ENCODE peak calls at places on chromosomes 4 and X, in eight cellular contexts. Y, C, F, E, B, H, S and G are unnamed samples. For H3K4me1, the result is how much of the 10 kb centered on the place peaks cover.

GRCh38 chr4:165027762-165028402 is 3.9 kb upstream of the TRIM60 start:
- DNase-seq in Y (peak), C (no peak), F (no peak), E (no peak), B (no peak), H (no peak), S (no peak), G (no peak)

GRCh38 chr4:84697615-84698201 is 114.8 kb downstream of the CDS1 start:
- DNase-seq in Y (no peak), C (no peak), F (no peak), E (no peak), B (no peak), H (no peak), S (no peak), G (no peak)

GRCh38 chr4:71262161-71262560 is 76.7 kb upstream of the SLC4A4 start:
- DNase-seq in Y (no peak), C (peak), F (no peak), E (no peak), B (no peak), H (no peak), S (no peak), G (no peak)

GRCh38 chrX:105190252-105190853 is 30.1 kb downstream of the TEX13A start:
- DNase-seq in Y (peak), C (peak), F (no peak), E (no peak), B (peak), H (no peak), S (no peak), G (no peak)

GRCh38 chrX:45710081-45710801 is 509.6 kb upstream of the DIPK2B start:
- DNase-seq in Y (no peak), C (peak), F (no peak), E (no peak), B (no peak), H (no peak), S (no peak), G (no peak)

GRCh38 chrX:107871136-107871535 is 45.5 kb downstream of the MID2 start:
- DNase-seq in Y (no peak), C (no peak), F (no peak), E (no peak), B (peak), H (no peak), S (no peak), G (no peak)

GRCh38 chr4:138627096-138627495 is 384.9 kb upstream of the SLC7A11 start:
- DNase-seq in Y (no peak), C (peak), F (no peak), E (no peak), B (no peak), H (no peak), S (no peak), G (no peak)

GRCh38 chr4:139898293-139898692 is 232.7 kb downstream of the MGST2 start:
- DNase-seq in Y (peak), C (no peak), F (no peak), E (no peak), B (no peak), H (no peak), S (no peak), G (no peak)

GRCh38 chr4:122681568-122681967 is 50.9 kb upstream of the BBS12 start:
- DNase-seq in Y (no peak), C (no peak), F (no peak), E (no peak), B (no peak), H (no peak), S (no peak), G (no peak)

GRCh38 chr4:4320951-4321714 is 31.1 kb downstream of the ZBTB49 start:
- DNase-seq in Y (no peak), C (no peak), F (no peak), E (no peak), B (no peak), H (no peak), S (no peak), G (no peak)

GRCh38 chr4:131603705-131604104 is 1545.4 kb upstream of the PCDH10 start:
- DNase-seq in Y (no peak), C (no peak), F (no peak), E (no peak), B (no peak), H (no peak), S (no peak), G (no peak)

GRCh38 chr4:148060264-148061138 is 328.6 kb downstream of the ARHGAP10 start:
- DNase-seq in Y (no peak), C (no peak), F (no peak), E (no peak), B (no peak), H (no peak), S (no peak), G (no peak)
- H3K4me1 ChIP-seq in Y (under half), C (under half), F (under half), E (half or more), B (under half), H (under half), S (under half), G (under half)

GRCh38 chrX:38968817-38969216 is 167.6 kb downstream of the MID1IP1 start:
- DNase-seq in Y (no peak), C (no peak), F (no peak), E (no peak), B (no peak), H (no peak), S (no peak), G (no peak)
- H3K27ac ChIP-seq in Y (no peak), C (no peak), F (no peak), E (no peak), B (no peak), H (no peak), S (no peak), G (no peak)

GRCh38 chr4:92262371-92262770 is 41.4 kb upstream of the GRID2 start:
- DNase-seq in Y (no peak), C (no peak), F (no peak), E (no peak), B (no peak), H (no peak), S (no peak), G (no peak)

GRCh38 chr4:92261256-92261655 is 42.5 kb upstream of the GRID2 start:
- DNase-seq in Y (no peak), C (no peak), F (no peak), E (no peak), B (no peak), H (no peak), S (no peak), G (no peak)

GRCh38 chr4:92263575-92263974 is 40.2 kb upstream of the GRID2 start:
- DNase-seq in Y (no peak), C (no peak), F (no peak), E (no peak), B (no peak), H (no peak), S (no peak), G (no peak)

GRCh38 chr4:92264163-92264562 is 39.6 kb upstream of the GRID2 start:
- DNase-seq in Y (no peak), C (no peak), F (no peak), E (no peak), B (no peak), H (no peak), S (no peak), G (no peak)

GRCh38 chr4:92263010-92263409 is 40.8 kb upstream of the GRID2 start:
- DNase-seq in Y (no peak), C (no peak), F (no peak), E (no peak), B (no peak), H (no peak), S (no peak), G (no peak)
- TF ChIP-seq CTCF in Y (no peak), C (no peak), F (no peak), E (no peak), B (no peak), H (no peak), S (no peak), G (no peak)

DNA sequence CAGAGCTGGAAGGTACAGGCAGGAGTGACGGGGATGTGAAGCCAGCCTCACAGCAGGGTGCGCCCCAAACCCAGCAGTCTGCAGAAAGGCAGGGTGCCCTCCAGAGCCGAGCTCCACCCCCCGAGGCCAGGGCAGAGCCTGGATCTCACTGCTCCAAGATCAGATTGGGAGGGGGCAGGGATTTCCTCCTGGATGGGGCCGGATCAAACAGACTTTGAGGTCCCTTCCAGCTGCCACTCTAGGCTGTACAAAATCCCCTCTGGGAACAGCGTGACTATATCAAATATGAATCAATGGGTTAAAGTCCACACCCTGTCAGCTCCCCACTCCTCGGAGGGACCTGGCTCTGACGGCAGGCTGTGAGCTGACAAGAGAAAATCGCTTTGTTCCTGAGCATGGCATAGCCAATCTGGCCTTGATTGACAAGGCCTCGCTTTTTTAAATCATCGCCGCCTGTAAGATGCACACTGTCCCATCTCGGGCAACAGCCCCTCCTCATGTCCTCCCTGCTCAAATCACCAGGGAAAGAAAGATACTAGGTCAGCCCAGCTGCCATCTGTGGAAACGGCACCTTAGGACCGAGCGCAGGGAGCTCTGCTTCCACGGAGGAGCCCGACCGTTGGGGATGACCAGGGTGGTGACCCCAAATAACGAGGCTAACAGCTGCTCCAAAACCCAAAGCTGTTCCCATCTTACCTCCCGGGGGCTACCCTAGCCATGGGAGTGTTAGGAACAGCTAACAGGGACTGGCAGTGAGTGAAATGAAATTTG is 39.9 kb downstream of the PSAPL1 start:
- DNase-seq in Y (no peak), C (no peak), F (no peak), E (peak), B (no peak), H (no peak), S (no peak), G (peak)
- H3K4me1 ChIP-seq in Y (under half), C (under half), F (under half), E (under half), B (under half), H (under half), S (under half), G (under half)

GRCh38 chr4:155602351-155603140 is 64.1 kb upstream of the GUCY1A1 start:
- DNase-seq in Y (no peak), C (no peak), F (no peak), E (no peak), B (no peak), H (no peak), S (no peak), G (no peak)

GRCh38 chr4:155609455-155610059 is 57.1 kb upstream of the GUCY1A1 start:
- DNase-seq in Y (no peak), C (no peak), F (no peak), E (no peak), B (no peak), H (no peak), S (no peak), G (no peak)

GRCh38 chr4:155608231-155608885 is 58.3 kb upstream of the GUCY1A1 start:
- DNase-seq in Y (peak), C (no peak), F (no peak), E (no peak), B (no peak), H (no peak), S (peak), G (no peak)

GRCh38 chr4:155603360-155603891 is 63.2 kb upstream of the GUCY1A1 start:
- DNase-seq in Y (peak), C (peak), F (no peak), E (no peak), B (no peak), H (no peak), S (no peak), G (no peak)

DNA sequence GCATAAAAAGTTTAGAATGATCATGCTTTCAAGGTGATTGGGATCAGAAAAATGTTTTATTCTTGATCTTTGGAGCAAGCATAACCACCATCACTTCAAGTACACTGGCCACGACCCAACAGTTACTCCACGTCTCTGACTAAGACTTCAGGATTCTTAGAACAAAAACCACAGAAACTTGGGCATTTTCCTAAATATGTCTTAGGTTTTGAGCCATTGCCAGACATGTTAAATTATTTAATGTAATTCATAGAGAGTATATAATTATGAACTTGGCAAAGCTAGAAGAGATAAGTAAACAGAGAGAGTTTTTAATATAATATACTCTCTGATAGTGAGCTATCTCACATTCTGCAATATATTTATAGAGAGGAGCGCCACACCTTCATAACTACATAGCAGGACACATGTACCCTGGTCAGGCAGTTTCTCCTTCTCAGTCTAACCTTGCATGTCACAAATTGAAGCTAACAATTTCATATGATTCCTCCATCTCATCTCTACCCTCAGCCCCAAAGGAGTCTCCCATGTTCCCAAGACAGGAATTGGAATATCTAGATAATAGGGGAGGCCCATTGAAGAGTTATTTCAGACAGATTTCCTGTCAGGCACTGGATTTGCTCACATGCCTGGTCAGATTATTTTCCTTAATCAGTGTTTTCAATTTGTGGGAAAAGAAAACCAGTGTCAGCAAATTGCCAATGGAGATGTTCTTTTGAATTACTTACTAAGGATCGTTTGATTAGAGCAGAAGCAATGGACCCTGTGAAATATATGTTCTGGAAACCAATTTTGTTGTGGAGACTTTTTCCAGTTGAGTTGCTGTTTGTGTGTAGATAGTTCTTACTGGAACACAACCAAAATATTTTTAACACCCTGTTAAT is 61.7 kb upstream of the GUCY1A1 start:
- DNase-seq in Y (no peak), C (peak), F (no peak), E (no peak), B (no peak), H (no peak), S (no peak), G (peak)
- H3K27ac ChIP-seq in Y (no peak), C (no peak), F (no peak), E (no peak), B (no peak), H (no peak), S (peak), G (no peak)

DNA sequence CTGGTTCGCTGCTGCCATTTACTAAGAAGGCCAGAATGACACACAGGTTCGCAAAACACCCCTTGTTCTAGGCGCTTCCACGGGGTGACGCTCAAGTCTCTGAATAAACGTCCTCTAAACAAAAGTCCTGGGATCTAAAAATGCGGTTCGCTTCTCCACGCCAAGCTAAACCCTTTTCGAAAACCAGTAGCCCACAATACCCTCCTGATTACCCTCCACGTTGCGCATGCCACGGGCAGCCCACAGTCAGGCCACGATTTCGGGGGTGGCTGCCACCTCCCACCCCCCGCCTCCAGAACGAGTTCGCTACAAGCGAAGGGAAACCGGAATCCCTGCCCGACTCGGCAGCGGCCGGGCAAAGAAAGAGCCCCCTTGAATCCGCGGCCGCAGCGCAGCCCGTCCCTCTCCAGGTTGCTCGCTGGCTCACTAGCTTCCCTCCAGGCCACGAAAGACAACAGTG is 423 bp downstream of the RPL39 start:
- DNase-seq in Y (peak), C (peak), F (no peak), E (no peak), B (no peak), H (no peak), S (peak), G (peak)
- TF ChIP-seq CTCF in Y (peak), C (peak), F (no peak), E (no peak), B (no peak), H (no peak), S (no peak), G (peak)

GRCh38 chr4:124879195-124879594 is 166.7 kb upstream of the ANKRD50 start:
- DNase-seq in Y (no peak), C (no peak), F (no peak), E (no peak), B (no peak), H (no peak), S (no peak), G (no peak)

GRCh38 chr4:124887738-124888137 is 175.2 kb upstream of the ANKRD50 start:
- DNase-seq in Y (no peak), C (no peak), F (no peak), E (no peak), B (no peak), H (no peak), S (no peak), G (no peak)

GRCh38 chr4:124884316-124884715 is 171.8 kb upstream of the ANKRD50 start:
- DNase-seq in Y (no peak), C (no peak), F (no peak), E (no peak), B (no peak), H (no peak), S (no peak), G (no peak)

GRCh38 chr4:124883642-124884041 is 171.1 kb upstream of the ANKRD50 start:
- DNase-seq in Y (no peak), C (peak), F (no peak), E (no peak), B (no peak), H (no peak), S (no peak), G (no peak)
- H3K4me1 ChIP-seq in Y (under half), C (under half), F (under half), E (under half), B (under half), H (under half), S (under half), G (under half)

DNA sequence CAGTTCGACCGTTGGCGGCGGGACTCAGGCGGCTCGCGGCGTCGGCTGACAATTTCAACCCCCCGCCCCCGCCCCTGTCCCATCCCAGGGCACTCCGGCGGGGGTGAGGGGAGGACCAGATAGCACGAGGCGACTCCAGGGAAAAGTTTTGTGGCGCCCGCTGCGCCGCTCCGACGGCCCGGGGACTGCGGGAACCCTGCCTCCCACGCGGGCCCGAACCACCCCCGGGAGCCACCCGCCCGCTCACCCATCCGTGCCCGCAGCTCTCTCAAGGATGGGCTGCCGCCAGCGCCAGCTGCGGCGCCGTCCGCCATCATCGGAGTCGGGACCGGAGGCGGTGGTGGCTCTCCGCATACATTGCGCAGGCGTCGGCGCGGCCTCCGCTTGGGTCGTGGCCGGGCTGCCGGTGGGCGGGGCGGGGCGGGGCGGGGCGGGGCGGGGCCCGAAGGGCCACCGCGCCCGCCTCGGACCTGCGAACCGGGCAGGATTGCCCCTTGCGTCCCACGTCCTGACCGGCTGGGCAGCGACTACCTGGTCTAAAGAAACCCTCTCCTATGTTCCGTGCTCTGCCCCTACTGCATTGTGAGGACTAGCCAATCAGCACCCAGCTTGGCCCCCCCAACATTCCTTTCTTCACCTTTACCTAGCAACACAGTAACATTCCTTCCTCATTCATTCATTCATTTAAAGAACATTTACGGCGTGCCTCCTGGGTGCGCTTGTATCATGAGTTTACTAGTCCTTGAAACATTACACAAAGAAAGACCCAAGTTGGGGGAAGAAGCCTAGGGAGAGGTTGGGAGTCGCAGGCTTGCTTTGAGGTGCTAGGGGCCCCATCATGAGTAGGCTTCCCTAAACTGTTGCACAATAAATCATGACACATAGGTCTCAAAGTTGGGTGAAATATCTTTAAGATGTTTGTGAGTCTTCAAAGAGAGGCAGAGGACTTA is at the start of gene MAP7D3:
- DNase-seq in Y (peak), C (no peak), F (peak), E (peak), B (peak), H (no peak), S (peak), G (peak)
- H3K27ac ChIP-seq in Y (no peak), C (peak), F (peak), E (peak), B (peak), H (peak), S (peak), G (peak)

DNA sequence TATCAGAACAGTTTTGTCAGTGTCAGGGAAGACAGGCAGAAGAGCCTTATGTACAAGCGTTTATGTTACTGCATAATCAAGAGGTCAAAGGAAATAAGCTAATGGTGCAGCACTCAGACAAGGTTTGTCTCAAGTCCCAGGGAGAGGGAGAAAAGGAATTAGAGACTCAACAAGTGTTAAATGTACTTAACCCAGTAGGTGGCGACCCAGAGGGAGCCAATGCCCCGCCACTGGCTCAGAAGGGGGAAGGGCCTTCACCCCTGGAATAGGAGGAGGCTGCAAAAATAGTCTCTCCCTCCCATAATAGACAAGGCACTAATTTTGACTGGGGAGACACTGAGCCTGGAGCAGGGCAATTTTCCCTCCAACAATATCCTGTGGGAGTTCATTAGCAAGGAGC is 14.1 kb upstream of the PAPSS1 start:
- DNase-seq in Y (no peak), C (no peak), F (no peak), E (no peak), B (peak), H (no peak), S (no peak), G (no peak)
- TF ChIP-seq CTCF in Y (peak), C (peak), F (no peak), E (no peak), B (peak), H (no peak), S (no peak), G (no peak)

GRCh38 chr4:137541866-137542648 is 9.8 kb upstream of the PCDH18 start:
- DNase-seq in Y (no peak), C (no peak), F (no peak), E (no peak), B (no peak), H (no peak), S (no peak), G (no peak)
- H3K4me1 ChIP-seq in Y (under half), C (under half), F (under half), E (under half), B (half or more), H (under half), S (under half), G (under half)